ENCODE peak calls at places on chromosomes 2 and 18, in ten cellular contexts. J is heart left ventricle; W is type B pancreatic cell; L is ureter; Y is stimulated activated CD8-positive, alpha-beta memory T cell treated with anti-CD3 and anti-CD28 coated beads, Interleukin-12 subunit alpha, Interleukin-12 subunit beta, amount 100 ng/mL, for 1 hour; G is activated T-helper 1 cell treated with anti-CD3 and anti-CD28 coated beads, Interleukin-12 subunit alpha, Interleukin-12 subunit beta, Interleukin-2, Interleukin-4 antibody, amounts not matched to agents 30 ng/mL and 10 ng/mL and 1 ng/mL, durations not matched to agents 14 hours and 24 hours and 36 hours; K is non-pigmented ciliary epithelial cell; R is RWPE1; N is mesenteric fat pad; B is AG10803. M is an unnamed sample.

GRCh38 chr2:177059313-177059712 is 153.3 kb upstream of the HNRNPA3 start:
- DNase-seq in K (no peak), G (no peak), B (no peak), N (no peak), L (no peak), R (no peak), J (no peak), W (no peak), Y (no peak), M (no peak)

GRCh38 chr18:10878703-10879102 is 270.7 kb downstream of the PIEZO2 start:
- DNase-seq in N (no peak), Y (no peak), J (no peak), R (no peak), L (no peak), G (no peak), B (no peak), W (no peak), K (no peak), M (no peak)

GRCh38 chr2:202149155-202149762 is 76.2 kb downstream of the KIAA2012 start:
- DNase-seq in G (no peak), R (no peak), B (peak), K (no peak), J (peak), L (no peak), N (no peak), Y (no peak), W (no peak), M (no peak)

GRCh38 chr18:37537868-37538525 is 27.6 kb downstream of the CELF4 start:
- DNase-seq in J (peak), K (peak), B (peak), Y (no peak), W (peak), R (peak), N (no peak), G (peak), L (peak), M (peak)

GRCh38 chr2:191991442-191991841 is 144.6 kb upstream of the CAVIN2 start:
- DNase-seq in Y (no peak), R (no peak), L (no peak), J (no peak), G (no peak), W (no peak), N (no peak), B (no peak), K (no peak), M (no peak)

GRCh38 chr2:1881998-1882397 is 137.7 kb upstream of the PXDN start:
- DNase-seq in B (no peak), Y (no peak), K (no peak), W (no peak), R (no peak), J (no peak), G (no peak), L (no peak), N (peak), M (no peak)

GRCh38 chr2:118169359-118170005 is 81.2 kb downstream of the INSIG2 start:
- DNase-seq in K (no peak), L (peak), W (no peak), B (no peak), G (no peak), Y (no peak), N (no peak), J (no peak), R (no peak), M (no peak)

GRCh38 chr18:11040823-11041712 is 108.3 kb downstream of the PIEZO2 start:
- DNase-seq in K (no peak), G (peak), N (no peak), W (no peak), R (peak), B (peak), L (peak), Y (no peak), J (no peak), M (peak)

GRCh38 chr2:53437371-53437770 is 330.2 kb upstream of the CHAC2 start:
- DNase-seq in K (no peak), L (no peak), R (no peak), N (no peak), Y (no peak), B (no peak), W (no peak), G (no peak), J (no peak), M (no peak)

GRCh38 chr2:8639122-8639635 is 42.7 kb upstream of the ID2 start:
- DNase-seq in W (no peak), K (no peak), B (no peak), N (no peak), Y (no peak), G (no peak), R (no peak), L (no peak), J (no peak), M (no peak)

GRCh38 chr18:22683196-22683676 is 249.9 kb upstream of the RBBP8 start:
- DNase-seq in R (peak), J (peak), Y (no peak), G (no peak), L (peak), K (peak), B (peak), W (peak), N (no peak), M (no peak)

GRCh38 chr2:101027852-101028251 is 25.8 kb downstream of the RPL31 start:
- DNase-seq in W (no peak), K (no peak), R (no peak), N (no peak), G (no peak), Y (no peak), B (no peak), J (no peak), L (no peak), M (no peak)

GRCh38 chr18:23036611-23037259 is 98.5 kb upstream of the CABLES1 start:
- DNase-seq in L (no peak), N (no peak), Y (no peak), W (no peak), R (no peak), K (no peak), J (no peak), G (no peak), B (no peak), M (no peak)

GRCh38 chr2:233034091-233034882 is 1.8 kb downstream of the NEU2 start:
- DNase-seq in N (peak), B (no peak), W (no peak), J (no peak), K (no peak), L (no peak), R (no peak), Y (no peak), G (no peak), M (no peak)

M was measured in stimulated activated naive B cell treated with anti-CD40 and anti-IgM and Interleukin-4, amounts not matched to agents 10 μg/mL and 1 μg/mL and 100 μg/mL, for 72 hours.